ENCODE peak calls at places on chromosome 22, in ten cellular contexts. M is spleen, Q is A549, I is HCT116, T is GM12891, H is IMR-90, X is H54, W is heart left ventricle, Z is body of pancreas, G is suprapubic skin. K is an unnamed sample.

GRCh38 chr22:37775785-37776638 is 31.7 kb upstream of the GCAT start:
- DNase-seq in H (peak), I (no peak), T (no peak), Z (no peak), G (no peak), Q (no peak), X (no peak), W (no peak), M (no peak), K (no peak)

GRCh38 chr22:46568102-46568809 is 30.8 kb upstream of the CELSR1 start:
- DNase-seq in H (no peak), M (peak), Z (no peak), Q (no peak), I (no peak), G (no peak), X (no peak), W (peak), T (no peak), K (no peak)

GRCh38 chr22:22133910-22134309 is 110.7 kb upstream of the VPREB1 start:
- DNase-seq in T (no peak), W (no peak), I (no peak), Q (no peak), Z (no peak), X (no peak), M (no peak), G (no peak), H (no peak), K (no peak)

GRCh38 chr22:35987487-35987886 is 41.1 kb downstream of the RBFOX2 start:
- DNase-seq in M (no peak), W (no peak), G (no peak), H (peak), X (no peak), Q (no peak), T (no peak), I (no peak), Z (no peak), K (no peak)

GRCh38 chr22:34841321-34841901 is 224.5 kb upstream of the ISX start:
- DNase-seq in I (no peak), Q (no peak), Z (no peak), G (no peak), X (no peak), T (no peak), W (no peak), M (no peak), H (no peak), K (no peak)

GRCh38 chr22:44263547-44263946 is 49.2 kb downstream of the SHISAL1 start:
- DNase-seq in H (no peak), Q (no peak), G (no peak), I (no peak), M (peak), T (no peak), W (no peak), X (no peak), Z (no peak), K (no peak)

GRCh38 chr22:46636221-46637002 is 16.2 kb downstream of the GRAMD4 start:
- DNase-seq in T (no peak), W (peak), X (no peak), Q (no peak), M (no peak), Z (no peak), H (no peak), I (no peak), G (no peak), K (peak)

GRCh38 chr22:32725369-32725988 is 76.0 kb upstream of the TIMP3 start:
- DNase-seq in G (no peak), X (no peak), Q (no peak), H (no peak), M (no peak), W (no peak), I (no peak), T (no peak), Z (no peak), K (no peak)

GRCh38 chr22:31829505-31829904 is 75.7 kb downstream of the DEPDC5 start:
- DNase-seq in X (peak), I (peak), Z (no peak), M (no peak), T (no peak), Q (peak), G (no peak), H (peak), W (no peak), K (peak)

GRCh38 chr22:31954535-31955326 is 10.4 kb downstream of the YWHAH start:
- DNase-seq in H (no peak), T (no peak), X (no peak), Z (no peak), I (no peak), M (peak), Q (no peak), W (no peak), G (no peak), K (peak)

GRCh38 chr22:44975444-44976262 is 34.2 kb downstream of the PHF21B start:
- DNase-seq in T (peak), I (peak), X (peak), Q (peak), G (no peak), H (peak), Z (peak), W (peak), M (peak), K (no peak)

GRCh38 chr22:19105867-19106802 is 16.1 kb downstream of the DGCR2 start:
- DNase-seq in I (no peak), M (no peak), X (no peak), W (peak), Z (peak), T (no peak), H (no peak), G (peak), Q (no peak), K (no peak)

GRCh38 chr22:37817705-37818311 is 5.4 kb upstream of the GALR3 start:
- DNase-seq in I (no peak), Z (peak), Q (peak), T (peak), W (peak), G (peak), H (peak), M (peak), X (peak), K (peak)

GRCh38 chr22:48492371-48493320 is 1335.0 kb downstream of the BRD1 start:
- DNase-seq in Q (peak), Z (peak), G (no peak), T (peak), M (peak), X (peak), W (peak), I (peak), H (peak), K (no peak)

DNA sequence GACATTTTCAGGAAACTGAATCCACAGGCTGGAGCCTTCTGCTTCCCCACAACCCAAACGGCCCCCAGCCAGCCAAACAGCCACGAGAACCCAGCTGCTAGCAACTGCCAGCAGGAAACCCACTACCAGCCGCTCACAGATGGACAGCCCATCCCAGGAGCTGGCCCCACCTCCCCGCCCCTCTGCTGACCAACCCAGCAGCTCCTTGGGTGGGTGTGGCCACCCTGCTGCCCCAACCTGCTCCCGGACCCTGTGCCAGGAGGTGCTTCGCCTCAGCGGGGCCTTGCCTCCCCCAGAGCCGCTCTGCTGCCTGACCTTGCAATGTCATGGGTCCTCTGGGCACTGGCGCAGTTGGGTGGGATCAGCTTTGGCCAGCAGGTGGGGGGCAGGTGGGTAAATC is 8.2 kb upstream of the CCDC188 start:
- DNase-seq in Z (no peak), W (no peak), H (no peak), I (no peak), T (no peak), Q (no peak), G (no peak), X (no peak), M (no peak), K (no peak)
- TF ChIP-seq POLR2A in Z (no peak), W (no peak), H (no peak), I (no peak), T (no peak), Q (no peak), G (no peak), X (no peak), M (no peak), K (no peak)

GRCh38 chr22:49962751-49963646 is 2.4 kb downstream of the PIM3 start:
- DNase-seq in G (peak), X (no peak), Q (no peak), H (no peak), Z (peak), T (no peak), W (peak), M (peak), I (no peak), K (peak)

GRCh38 chr22:49960967-49961600 is 512 bp downstream of the PIM3 start:
- DNase-seq in G (peak), Z (peak), Q (peak), H (no peak), T (no peak), W (peak), X (no peak), M (peak), I (no peak), K (peak)

GRCh38 chr22:49960159-49960966 is at the start of gene PIM3:
- DNase-seq in T (peak), I (peak), M (peak), H (peak), Q (peak), Z (peak), G (peak), X (peak), W (peak), K (peak)

GRCh38 chr22:49962012-49962750 is 1.6 kb downstream of the PIM3 start:
- DNase-seq in Z (peak), H (peak), T (peak), W (peak), M (peak), G (peak), I (no peak), Q (peak), X (peak), K (peak)

GRCh38 chr22:49961601-49962011 is 1.0 kb downstream of the PIM3 start:
- DNase-seq in M (no peak), W (peak), I (no peak), Z (no peak), T (no peak), Q (peak), X (no peak), G (peak), H (no peak), K (no peak)
- TF ChIP-seq POLR2A in M (no peak), W (no peak), I (no peak), Z (peak), T (no peak), Q (no peak), X (no peak), G (no peak), H (no peak), K (no peak)

GRCh38 chr22:17706947-17707346 is 67.3 kb downstream of the BID start:
- DNase-seq in I (no peak), M (no peak), Q (no peak), Z (no peak), G (no peak), T (no peak), W (no peak), H (no peak), X (no peak), K (no peak)

GRCh38 chr22:17706451-17706900 is 67.8 kb downstream of the BID start:
- DNase-seq in W (no peak), M (no peak), X (peak), H (peak), T (peak), I (peak), G (no peak), Z (peak), Q (peak), K (peak)

GRCh38 chr22:17710023-17710422 is 64.2 kb downstream of the BID start:
- DNase-seq in X (no peak), I (no peak), M (no peak), W (no peak), G (no peak), T (no peak), Q (no peak), H (no peak), Z (no peak), K (no peak)

GRCh38 chr22:17705565-17706450 is 67.3 kb downstream of the BCL2L13 start:
- DNase-seq in H (peak), W (no peak), G (no peak), Z (no peak), Q (no peak), M (no peak), T (no peak), X (no peak), I (no peak), K (no peak)

DNA sequence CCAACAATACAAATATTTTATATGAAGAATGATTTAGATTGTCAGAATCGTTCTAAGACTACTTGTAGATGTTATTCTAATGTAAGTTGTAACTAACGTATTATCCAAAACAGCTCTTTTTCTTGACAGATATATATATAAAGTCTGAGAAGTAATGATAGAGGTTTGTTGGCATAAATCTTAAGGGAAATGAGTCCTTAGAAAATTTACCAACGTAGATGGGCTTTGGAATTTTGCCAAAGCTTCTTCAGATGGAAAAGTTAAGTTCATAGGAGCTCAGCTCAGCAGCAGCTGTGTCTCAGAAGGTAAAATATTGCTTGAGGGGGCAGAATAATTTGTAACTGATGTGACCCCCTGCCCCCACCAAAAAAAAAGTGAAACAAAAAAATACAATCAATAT is 66.7 kb downstream of the BID start:
- DNase-seq in G (no peak), T (no peak), Q (no peak), Z (no peak), H (no peak), W (no peak), I (no peak), M (no peak), X (no peak), K (no peak)
- TF ChIP-seq POLR2A in G (no peak), T (no peak), Q (no peak), Z (no peak), H (no peak), W (no peak), I (no peak), M (no peak), X (no peak), K (no peak)

GRCh38 chr22:30578481-30578880 is 4.0 kb upstream of the GAL3ST1 start:
- DNase-seq in Z (no peak), M (no peak), T (no peak), W (no peak), H (no peak), Q (no peak), G (no peak), X (no peak), I (no peak), K (no peak)

GRCh38 chr22:30574095-30574981 is at the start of gene GAL3ST1:
- DNase-seq in M (no peak), Z (peak), H (no peak), G (no peak), Q (peak), T (no peak), W (no peak), X (no peak), I (no peak), K (no peak)

GRCh38 chr22:30575011-30575671 is 676 bp upstream of the GAL3ST1 start:
- DNase-seq in X (no peak), T (no peak), I (no peak), W (no peak), H (peak), M (no peak), G (no peak), Z (peak), Q (no peak), K (no peak)

GRCh38 chr22:30573594-30574094 is 821 bp downstream of the GAL3ST1 start:
- DNase-seq in H (no peak), I (no peak), X (no peak), W (no peak), M (no peak), Q (no peak), Z (peak), T (no peak), G (no peak), K (peak)

DNA sequence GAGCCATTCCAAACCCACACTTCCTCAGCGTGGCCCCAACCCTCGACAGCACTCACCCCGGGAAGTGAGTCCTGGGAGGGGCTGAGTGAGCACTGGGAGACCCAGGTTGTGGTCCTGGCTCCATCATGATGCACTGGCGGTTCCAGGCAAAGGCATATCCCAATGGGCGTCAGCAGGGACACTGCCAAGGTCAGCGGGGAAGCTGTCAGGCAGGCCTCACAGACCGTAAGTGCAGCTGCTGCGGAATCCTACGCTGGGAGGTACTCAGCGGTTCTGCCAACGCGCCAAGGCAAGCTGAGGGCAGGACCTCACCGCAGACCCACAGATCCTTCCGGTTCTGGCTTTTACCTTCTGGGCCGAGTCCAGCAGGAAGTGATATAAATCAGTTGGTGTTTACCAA is 1.4 kb upstream of the GAL3ST1 start:
- DNase-seq in I (no peak), G (no peak), H (no peak), Q (no peak), Z (peak), X (no peak), M (no peak), W (no peak), T (no peak), K (no peak)
- TF ChIP-seq POLR2A in I (no peak), G (no peak), H (no peak), Q (no peak), Z (no peak), X (no peak), M (no peak), W (no peak), T (no peak), K (no peak)

DNA sequence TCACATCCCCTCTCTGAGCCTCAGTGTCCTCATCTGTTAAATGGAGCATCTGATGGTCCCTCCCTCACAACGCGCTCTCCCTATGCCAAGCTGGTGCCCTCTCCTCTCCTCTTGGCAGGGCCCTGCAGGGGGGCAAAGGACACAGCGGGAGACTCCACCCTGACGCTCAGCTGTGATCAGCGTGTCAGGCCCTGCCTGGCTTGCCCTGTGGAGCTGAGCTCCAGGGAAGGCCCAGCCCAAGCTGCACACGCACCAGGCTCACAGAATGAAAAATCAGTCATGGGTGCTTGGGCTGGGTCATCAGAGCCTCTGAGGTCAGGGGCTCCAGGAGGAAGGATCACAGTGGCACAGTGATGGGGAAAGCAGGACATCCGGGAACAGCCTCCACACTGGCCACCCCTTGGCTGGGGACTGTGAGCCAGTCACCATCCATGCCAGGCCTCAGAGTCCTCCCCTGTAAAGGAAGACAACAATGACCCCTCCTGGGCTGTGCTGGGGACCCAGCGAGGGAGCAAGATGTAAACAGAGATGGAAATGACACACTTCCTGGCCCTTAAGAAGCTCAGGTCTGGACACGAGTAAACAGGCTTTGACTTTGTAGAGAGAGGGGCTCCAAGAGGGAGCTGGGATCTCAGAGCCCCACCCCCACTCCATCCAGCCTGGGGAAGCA is 36.6 kb downstream of the RPL3 start:
- DNase-seq in G (no peak), M (no peak), T (no peak), I (no peak), Q (no peak), W (no peak), Z (no peak), H (no peak), X (no peak), K (peak)
- TF ChIP-seq POLR2A in G (no peak), M (no peak), T (no peak), I (no peak), Q (no peak), W (no peak), Z (no peak), H (no peak), X (no peak), K (no peak)

GRCh38 chr22:17172172-17172833 is 13.2 kb upstream of the HDHD5 start:
- DNase-seq in I (no peak), W (peak), Z (peak), G (no peak), T (no peak), M (peak), H (no peak), Q (no peak), X (no peak), K (no peak)

GRCh38 chr22:17171016-17171312 is 11.9 kb upstream of the HDHD5 start:
- DNase-seq in M (no peak), Q (no peak), I (no peak), X (no peak), G (no peak), T (no peak), W (no peak), H (no peak), Z (no peak), K (no peak)

GRCh38 chr22:17167486-17167885 is 8.4 kb upstream of the HDHD5 start:
- DNase-seq in I (no peak), M (no peak), G (no peak), T (no peak), Z (peak), Q (no peak), X (no peak), H (no peak), W (peak), K (peak)

GRCh38 chr22:17176715-17177114 is 17.6 kb upstream of the HDHD5 start:
- DNase-seq in M (no peak), T (no peak), G (no peak), I (no peak), H (no peak), W (no peak), Q (no peak), X (no peak), Z (no peak), K (no peak)

DNA sequence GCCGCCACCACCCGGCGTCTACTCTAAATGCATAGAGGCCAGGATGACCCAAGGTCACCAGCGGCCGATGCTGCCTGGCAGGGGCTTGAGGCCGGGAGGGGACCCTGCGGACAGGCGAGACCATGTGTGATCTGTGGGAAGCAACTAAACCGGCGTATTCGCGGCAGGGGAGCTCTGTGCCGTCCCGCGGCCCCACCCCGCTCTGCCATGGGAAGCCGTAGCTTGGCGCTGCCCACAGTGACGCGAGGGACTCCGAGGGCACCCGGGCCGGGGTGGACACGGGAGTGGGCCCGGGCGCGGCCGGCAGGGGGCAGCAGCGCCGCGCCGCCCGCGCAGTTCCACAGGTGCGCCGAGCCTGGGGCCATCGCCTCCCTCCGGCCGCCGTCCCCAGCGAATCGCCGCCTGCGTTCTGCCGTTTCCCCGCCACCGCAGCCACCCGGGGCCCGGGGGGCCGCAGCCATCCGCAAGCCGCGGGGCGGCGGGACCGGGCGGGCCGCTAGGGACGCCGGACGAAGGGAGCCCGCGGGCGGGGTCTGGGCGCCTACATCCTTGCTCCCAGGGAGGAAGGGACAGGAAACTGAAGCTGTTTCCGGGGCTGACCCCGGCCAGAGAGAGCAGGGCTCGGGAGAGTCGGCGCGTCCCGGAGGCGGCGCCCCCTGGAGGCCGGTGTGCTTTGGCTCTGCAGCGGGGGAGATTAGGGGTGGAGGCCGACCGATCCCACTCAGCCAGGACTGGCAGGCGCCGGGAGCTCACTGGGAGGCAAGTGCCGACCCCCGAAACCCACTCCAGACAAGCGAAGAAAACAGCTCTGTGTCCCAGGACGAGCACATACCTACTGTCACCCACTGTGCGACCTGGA is 12.5 kb upstream of the HDHD5 start:
- DNase-seq in W (peak), G (peak), H (peak), I (peak), X (peak), T (peak), Z (peak), Q (peak), M (peak), K (peak)
- TF ChIP-seq POLR2A in W (no peak), G (peak), H (no peak), I (peak), X (peak), T (peak), Z (peak), Q (peak), M (no peak), K (peak)